ENCODE peak calls at places on chromosome 10, in six cellular contexts. Y, C, T, V, G and S are unnamed samples.

GRCh38 chr10:7084255-7085005 is 326.4 kb downstream of the SFMBT2 start:
- DNase-seq in Y (no peak), C (no peak), T (no peak), G (peak), V (no peak), S (peak)

GRCh38 chr10:43396061-43396927 is 12.7 kb downstream of the HNRNPF start:
- DNase-seq in T (no peak), V (peak), C (peak), G (peak), Y (peak), S (no peak)

GRCh38 chr10:48251525-48252353 is 22.8 kb downstream of the FRMPD2 start:
- DNase-seq in Y (no peak), C (no peak), T (no peak), G (no peak), V (no peak), S (no peak)

GRCh38 chr10:29966269-29966668 is 93.1 kb downstream of the JCAD start:
- DNase-seq in Y (no peak), G (no peak), C (no peak), T (no peak), V (peak), S (no peak)

GRCh38 chr10:6071181-6072175 is 9.3 kb upstream of the IL2RA start:
- DNase-seq in Y (no peak), C (no peak), T (no peak), V (no peak), G (no peak), S (no peak)

GRCh38 chr10:43128331-43128730 is 9.9 kb upstream of the CSGALNACT2 start:
- DNase-seq in G (no peak), C (no peak), V (no peak), T (no peak), Y (no peak), S (no peak)

GRCh38 chr10:118330295-118331076 is 11.6 kb downstream of the FAM204A start:
- DNase-seq in G (no peak), V (no peak), Y (no peak), T (no peak), C (no peak), S (no peak)

GRCh38 chr10:4865945-4866661 is 40.1 kb downstream of the AKR1E2 start:
- DNase-seq in C (no peak), T (no peak), Y (no peak), V (no peak), G (no peak), S (no peak)

GRCh38 chr10:64379898-64380297 is 858.7 kb downstream of the REEP3 start:
- DNase-seq in G (peak), C (no peak), Y (no peak), V (no peak), T (no peak), S (no peak)

GRCh38 chr10:124563320-124563719 is 101.7 kb downstream of the LHPP start:
- DNase-seq in G (no peak), Y (no peak), V (no peak), T (no peak), C (no peak), S (no peak)

GRCh38 chr10:24418532-24418931 is 209.6 kb downstream of the KIAA1217 start:
- DNase-seq in V (no peak), T (no peak), Y (no peak), G (peak), C (no peak), S (no peak)

GRCh38 chr10:68492118-68492517 is 20.3 kb upstream of the DNA2 start:
- DNase-seq in T (no peak), G (peak), C (no peak), V (no peak), Y (no peak), S (peak)

GRCh38 chr10:4307784-4308364 is 518.1 kb upstream of the AKR1E2 start:
- DNase-seq in V (no peak), T (no peak), Y (no peak), C (no peak), G (no peak), S (no peak)

GRCh38 chr10:480928-481551 is 208.4 kb downstream of the DIP2C start:
- DNase-seq in V (no peak), Y (no peak), G (no peak), C (no peak), T (no peak), S (no peak)